ENCODE peak calls at places on chromosomes 4 and X, in eight cellular contexts. V is T47D, W is pancreas, F is NT2/D1, J is psoas muscle, K is nucleus accumbens, C is foreskin melanocyte, N is NCI-H2171 treated with DMSO at 0.1 percent for 48 hours. Q is an unnamed sample.

GRCh38 chr4:112522389-112522788 is 6.4 kb upstream of the NEUROG2 start:
- DNase-seq in V (no peak), W (no peak), F (no peak), J (no peak), K (no peak), C (no peak), N (no peak), Q (no peak)

GRCh38 chr4:39042365-39042764 is 10.2 kb upstream of the TMEM156 start:
- DNase-seq in V (no peak), W (no peak), F (no peak), J (no peak), K (no peak), C (no peak), N (no peak), Q (no peak)

GRCh38 chr4:126954537-126955291 is 678.0 kb upstream of the INTU start:
- DNase-seq in V (no peak), W (no peak), F (no peak), J (no peak), K (no peak), C (no peak), N (no peak), Q (no peak)

GRCh38 chr4:24408640-24409039 is 175.7 kb downstream of the DHX15 start:
- DNase-seq in V (no peak), W (no peak), F (no peak), J (no peak), K (no peak), C (no peak), N (no peak), Q (no peak)

GRCh38 chrX:136780241-136780640 is 491 bp downstream of the ARHGEF6 start:
- DNase-seq in V (no peak), W (no peak), F (no peak), J (no peak), K (no peak), C (no peak), N (no peak), Q (no peak)

GRCh38 chrX:52359614-52360232 is 9.1 kb upstream of the XAGE2 start:
- DNase-seq in V (no peak), W (no peak), F (no peak), J (no peak), K (no peak), C (no peak), N (no peak), Q (no peak)

GRCh38 chr4:155967098-155967497 is 13.4 kb upstream of the CTSO start:
- DNase-seq in V (no peak), W (no peak), F (no peak), J (no peak), K (no peak), C (peak; percentile 45), N (no peak), Q (no peak)

GRCh38 chrX:68894142-68894512 is 65.3 kb downstream of the EFNB1 start:
- DNase-seq in V (no peak), W (no peak), F (no peak), J (peak; percentile 65), K (peak; percentile 1), C (no peak), N (no peak), Q (no peak)

GRCh38 chr4:139454111-139454600 is at the start of gene RAB33B:
- DNase-seq in V (no peak), W (no peak), F (no peak), J (no peak), K (no peak), C (peak; percentile 74), N (peak; percentile 37), Q (peak; percentile 86)

GRCh38 chr4:186979966-186980745 is 256.5 kb upstream of the FAT1 start:
- DNase-seq in V (no peak), W (no peak), F (no peak), J (no peak), K (no peak), C (no peak), N (no peak), Q (no peak)

GRCh38 chr4:1567808-1568581 is 116.1 kb downstream of the FAM53A start:
- DNase-seq in V (no peak), W (peak; percentile 74), F (no peak), J (peak; percentile 42), K (no peak), C (no peak), N (no peak), Q (no peak)

GRCh38 chr4:21507439-21507838 is 441.1 kb downstream of the KCNIP4 start:
- DNase-seq in V (no peak), W (no peak), F (peak; percentile 3), J (no peak), K (no peak), C (no peak), N (peak; percentile 1), Q (peak; percentile 7)

GRCh38 chrX:85590638-85591037 is 211.2 kb upstream of the POF1B start:
- DNase-seq in V (no peak), W (no peak), F (peak; percentile 47), J (no peak), K (no peak), C (no peak), N (no peak), Q (no peak)

GRCh38 chr4:80999943-81000342 is 30.6 kb upstream of the BMP3 start:
- DNase-seq in V (no peak), W (no peak), F (no peak), J (no peak), K (no peak), C (no peak), N (no peak), Q (no peak)

GRCh38 chr4:141703497-141703896 is 67.1 kb downstream of the IL15 start:
- DNase-seq in V (no peak), W (no peak), F (no peak), J (no peak), K (no peak), C (no peak), N (no peak), Q (no peak)

GRCh38 chr4:80500593-80500992 is 165.1 kb downstream of the CFAP299 start:
- DNase-seq in V (no peak), W (no peak), F (no peak), J (no peak), K (no peak), C (no peak), N (no peak), Q (no peak)

GRCh38 chr4:143482753-143483362 is 30.6 kb upstream of the SMARCA5 start:
- DNase-seq in V (peak; percentile 1), W (no peak), F (peak; percentile 3), J (no peak), K (no peak), C (peak; percentile 52), N (peak; percentile 4), Q (peak; percentile 78)

GRCh38 chrX:73581002-73581628 is 18.1 kb downstream of the CHIC1 start:
- DNase-seq in V (no peak), W (no peak), F (no peak), J (no peak), K (no peak), C (no peak), N (no peak), Q (no peak)

GRCh38 chr4:113222431-113222979 is 173.1 kb downstream of the ANK2 start:
- DNase-seq in V (no peak), W (no peak), F (no peak), J (no peak), K (no peak), C (no peak), N (no peak), Q (no peak)

GRCh38 chr4:115850799-115851509 is 737.5 kb upstream of the NDST4 start:
- DNase-seq in V (no peak), W (no peak), F (no peak), J (no peak), K (no peak), C (no peak), N (no peak), Q (no peak)

GRCh38 chr4:6520051-6520450 is 47.6 kb upstream of the PPP2R2C start:
- DNase-seq in V (no peak), W (no peak), F (no peak), J (no peak), K (no peak), C (no peak), N (no peak), Q (no peak)

GRCh38 chr4:92136434-92136833 is 167.3 kb upstream of the GRID2 start:
- DNase-seq in V (no peak), W (no peak), F (no peak), J (no peak), K (no peak), C (no peak), N (no peak), Q (no peak)

GRCh38 chr4:118973295-118973694 is 84.6 kb downstream of the SYNPO2 start:
- DNase-seq in V (no peak), W (no peak), F (no peak), J (no peak), K (no peak), C (no peak), N (no peak), Q (no peak)

GRCh38 chr4:107148922-107149321 is 112.8 kb upstream of the DKK2 start:
- DNase-seq in V (no peak), W (no peak), F (no peak), J (no peak), K (no peak), C (no peak), N (no peak), Q (no peak)

GRCh38 chrX:12329476-12329875 is 191.2 kb downstream of the FRMPD4 start:
- DNase-seq in V (no peak), W (no peak), F (no peak), J (no peak), K (no peak), C (no peak), N (no peak), Q (no peak)

GRCh38 chrX:37685452-37686347 is at the start of gene XK:
- DNase-seq in V (no peak), W (peak; percentile 85), F (peak; percentile 73), J (peak; percentile 79), K (no peak), C (peak; percentile 11), N (peak; percentile 48), Q (peak; percentile 1)

GRCh38 chr4:109629775-109630174 is 69.7 kb downstream of the MCUB start:
- DNase-seq in V (no peak), W (no peak), F (no peak), J (no peak), K (no peak), C (no peak), N (no peak), Q (no peak)

GRCh38 chr4:65825121-65825520 is 154.8 kb upstream of the EPHA5 start:
- DNase-seq in V (no peak), W (no peak), F (no peak), J (no peak), K (no peak), C (peak; percentile 15), N (no peak), Q (peak; percentile 81)

GRCh38 chr4:104451573-104451972 is 43.1 kb downstream of the CXXC4 start:
- DNase-seq in V (no peak), W (no peak), F (peak; percentile 1), J (no peak), K (no peak), C (peak; percentile 27), N (no peak), Q (peak; percentile 25)

GRCh38 chr4:88163286-88163685 is 4.8 kb upstream of the ABCG2 start:
- DNase-seq in V (no peak), W (no peak), F (no peak), J (no peak), K (no peak), C (no peak), N (no peak), Q (no peak)

GRCh38 chr4:48329976-48330375 is 11.4 kb upstream of the SLAIN2 start:
- DNase-seq in V (no peak), W (no peak), F (no peak), J (no peak), K (no peak), C (no peak), N (no peak), Q (no peak)

GRCh38 chr4:128287159-128287870 is at the start of gene PGRMC2:
- DNase-seq in V (no peak), W (peak; percentile 80), F (no peak), J (no peak), K (no peak), C (no peak), N (no peak), Q (no peak)

GRCh38 chr4:150849016-150849415 is 166.1 kb downstream of the LRBA start:
- DNase-seq in V (no peak), W (no peak), F (no peak), J (no peak), K (no peak), C (no peak), N (no peak), Q (peak; percentile 12)

GRCh38 chr4:9867746-9868425 is 86.5 kb downstream of the DRD5 start:
- DNase-seq in V (no peak), W (no peak), F (no peak), J (no peak), K (no peak), C (no peak), N (peak; percentile 16), Q (no peak)